ENCODE peak calls at places on chromosome 14, in nine cellular contexts. One of them, this sample, is unnamed.

GRCh38 chr14:90611501-90611900 is 204.7 kb downstream of the TTC7B start:
- DNase-seq in upper lobe of left lung: no peak
- DNase-seq in AG09319: no peak
- DNase-seq in Calu3: no peak
- DNase-seq in esophagus squamous epithelium: no peak
- DNase-seq in GM12865: no peak
- DNase-seq in astrocyte of the spinal cord: no peak
- DNase-seq in NB4: no peak
- DNase-seq in HepG2: no peak
- DNase-seq in this sample: no peak

GRCh38 chr14:86321151-86321550 is 791.2 kb downstream of the FLRT2 start:
- DNase-seq in upper lobe of left lung: no peak
- DNase-seq in AG09319: no peak
- DNase-seq in Calu3: no peak
- DNase-seq in esophagus squamous epithelium: no peak
- DNase-seq in GM12865: no peak
- DNase-seq in astrocyte of the spinal cord: peak; percentile 18
- DNase-seq in NB4: no peak
- DNase-seq in HepG2: no peak
- DNase-seq in this sample: no peak

GRCh38 chr14:65115615-65116014 is 13.3 kb upstream of the MAX start:
- DNase-seq in upper lobe of left lung: no peak
- DNase-seq in AG09319: no peak
- DNase-seq in Calu3: no peak
- DNase-seq in esophagus squamous epithelium: no peak
- DNase-seq in GM12865: no peak
- DNase-seq in astrocyte of the spinal cord: no peak
- DNase-seq in NB4: peak; percentile 19
- DNase-seq in HepG2: no peak
- DNase-seq in this sample: no peak

GRCh38 chr14:99460793-99461192 is 19.9 kb downstream of the SETD3 start:
- DNase-seq in upper lobe of left lung: no peak
- DNase-seq in AG09319: no peak
- DNase-seq in Calu3: no peak
- DNase-seq in esophagus squamous epithelium: no peak
- DNase-seq in GM12865: no peak
- DNase-seq in astrocyte of the spinal cord: no peak
- DNase-seq in NB4: peak; percentile 9
- DNase-seq in HepG2: no peak
- DNase-seq in this sample: no peak

GRCh38 chr14:69612014-69612758 is 790 bp downstream of the SUSD6 start:
- DNase-seq in upper lobe of left lung: peak; percentile 40
- DNase-seq in AG09319: no peak
- DNase-seq in Calu3: peak; percentile 26
- DNase-seq in esophagus squamous epithelium: no peak
- DNase-seq in GM12865: peak; percentile 61
- DNase-seq in astrocyte of the spinal cord: peak; percentile 29
- DNase-seq in NB4: peak; percentile 65
- DNase-seq in HepG2: no peak
- DNase-seq in this sample: no peak

GRCh38 chr14:55065411-55065810 is 14.0 kb downstream of the MAPK1IP1L start:
- DNase-seq in upper lobe of left lung: no peak
- DNase-seq in AG09319: no peak
- DNase-seq in Calu3: no peak
- DNase-seq in esophagus squamous epithelium: no peak
- DNase-seq in GM12865: no peak
- DNase-seq in astrocyte of the spinal cord: no peak
- DNase-seq in NB4: no peak
- DNase-seq in HepG2: no peak
- DNase-seq in this sample: no peak

GRCh38 chr14:25868521-25869314 is 729.1 kb downstream of the NOVA1 start:
- DNase-seq in upper lobe of left lung: no peak
- DNase-seq in AG09319: no peak
- DNase-seq in Calu3: no peak
- DNase-seq in esophagus squamous epithelium: no peak
- DNase-seq in GM12865: no peak
- DNase-seq in astrocyte of the spinal cord: no peak
- DNase-seq in NB4: no peak
- DNase-seq in HepG2: no peak
- DNase-seq in this sample: no peak

GRCh38 chr14:82501554-82501953 is 967.9 kb upstream of the SEL1L start:
- DNase-seq in upper lobe of left lung: no peak
- DNase-seq in AG09319: no peak
- DNase-seq in Calu3: no peak
- DNase-seq in esophagus squamous epithelium: no peak
- DNase-seq in GM12865: no peak
- DNase-seq in astrocyte of the spinal cord: no peak
- DNase-seq in NB4: no peak
- DNase-seq in HepG2: no peak
- DNase-seq in this sample: no peak

GRCh38 chr14:104152246-104152575 is 13.8 kb downstream of the KIF26A start:
- DNase-seq in upper lobe of left lung: no peak
- DNase-seq in AG09319: no peak
- DNase-seq in Calu3: no peak
- DNase-seq in esophagus squamous epithelium: no peak
- DNase-seq in GM12865: no peak
- DNase-seq in astrocyte of the spinal cord: no peak
- DNase-seq in NB4: no peak
- DNase-seq in HepG2: no peak
- DNase-seq in this sample: no peak

GRCh38 chr14:76828339-76829015 is 2.3 kb downstream of the LRRC74A start:
- DNase-seq in upper lobe of left lung: no peak
- DNase-seq in AG09319: no peak
- DNase-seq in Calu3: no peak
- DNase-seq in esophagus squamous epithelium: no peak
- DNase-seq in GM12865: no peak
- DNase-seq in astrocyte of the spinal cord: no peak
- DNase-seq in NB4: no peak
- DNase-seq in HepG2: no peak
- DNase-seq in this sample: no peak

GRCh38 chr14:90274808-90275454 is 18.6 kb downstream of the PSMC1 start:
- DNase-seq in upper lobe of left lung: peak; percentile 20
- DNase-seq in AG09319: no peak
- DNase-seq in Calu3: no peak
- DNase-seq in esophagus squamous epithelium: no peak
- DNase-seq in GM12865: no peak
- DNase-seq in astrocyte of the spinal cord: peak; percentile 76
- DNase-seq in NB4: peak; percentile 22
- DNase-seq in HepG2: no peak
- DNase-seq in this sample: no peak

DNA sequence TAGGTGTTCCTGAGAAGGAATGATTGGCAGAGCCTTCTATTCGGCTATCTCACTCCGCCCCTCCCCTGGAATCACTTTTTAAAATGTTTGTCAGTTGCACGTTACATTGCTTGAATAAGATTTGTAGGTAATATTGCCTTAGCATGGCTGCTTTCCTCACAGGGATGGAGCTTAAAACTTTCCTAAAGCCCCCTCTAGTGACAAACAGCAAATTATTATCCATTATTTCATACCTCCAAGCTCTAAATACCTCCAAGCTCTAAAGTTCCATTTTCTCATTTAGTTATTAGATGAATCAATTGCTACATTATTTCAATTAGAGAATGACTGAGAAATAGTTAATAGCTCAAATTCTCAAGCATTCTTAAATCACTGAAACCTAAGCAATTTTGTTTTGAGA is 5.1 kb upstream of the SPATA7 start:
- DNase-seq in upper lobe of left lung: no peak
- DNase-seq in AG09319: no peak
- DNase-seq in Calu3: no peak
- DNase-seq in esophagus squamous epithelium: no peak
- DNase-seq in GM12865: no peak
- DNase-seq in astrocyte of the spinal cord: peak; percentile 15
- DNase-seq in NB4: peak; percentile 4
- DNase-seq in HepG2: no peak
- DNase-seq in this sample: peak; percentile 15
- TF ChIP-seq CTCF in upper lobe of left lung: no peak
- TF ChIP-seq CTCF in AG09319: peak; percentile 19
- TF ChIP-seq CTCF in Calu3: no peak
- TF ChIP-seq CTCF in esophagus squamous epithelium: no peak
- TF ChIP-seq CTCF in GM12865: no peak
- TF ChIP-seq CTCF in astrocyte of the spinal cord: peak; percentile 36
- TF ChIP-seq CTCF in NB4: no peak
- TF ChIP-seq CTCF in HepG2: peak; percentile 49
- TF ChIP-seq CTCF in this sample: peak; percentile 31

GRCh38 chr14:28097585-28097984 is 669.0 kb upstream of the FOXG1 start:
- DNase-seq in upper lobe of left lung: no peak
- DNase-seq in AG09319: no peak
- DNase-seq in Calu3: no peak
- DNase-seq in esophagus squamous epithelium: no peak
- DNase-seq in GM12865: no peak
- DNase-seq in astrocyte of the spinal cord: no peak
- DNase-seq in NB4: no peak
- DNase-seq in HepG2: no peak
- DNase-seq in this sample: no peak
- TF ChIP-seq CTCF in upper lobe of left lung: no peak
- TF ChIP-seq CTCF in AG09319: no peak
- TF ChIP-seq CTCF in Calu3: no peak
- TF ChIP-seq CTCF in esophagus squamous epithelium: no peak
- TF ChIP-seq CTCF in GM12865: no peak
- TF ChIP-seq CTCF in astrocyte of the spinal cord: no peak
- TF ChIP-seq CTCF in NB4: no peak
- TF ChIP-seq CTCF in HepG2: no peak
- TF ChIP-seq CTCF in this sample: no peak

GRCh38 chr14:73712540-73713141 is 1.5 kb downstream of the PNMA1 start:
- DNase-seq in upper lobe of left lung: no peak
- DNase-seq in AG09319: no peak
- DNase-seq in Calu3: no peak
- DNase-seq in esophagus squamous epithelium: no peak
- DNase-seq in GM12865: peak; percentile 67
- DNase-seq in astrocyte of the spinal cord: peak; percentile 22
- DNase-seq in NB4: peak; percentile 79
- DNase-seq in HepG2: no peak
- DNase-seq in this sample: peak; percentile 72
- TF ChIP-seq CTCF in upper lobe of left lung: no peak
- TF ChIP-seq CTCF in AG09319: no peak
- TF ChIP-seq CTCF in Calu3: no peak
- TF ChIP-seq CTCF in esophagus squamous epithelium: no peak
- TF ChIP-seq CTCF in GM12865: no peak
- TF ChIP-seq CTCF in astrocyte of the spinal cord: no peak
- TF ChIP-seq CTCF in NB4: no peak
- TF ChIP-seq CTCF in HepG2: no peak
- TF ChIP-seq CTCF in this sample: no peak

DNA sequence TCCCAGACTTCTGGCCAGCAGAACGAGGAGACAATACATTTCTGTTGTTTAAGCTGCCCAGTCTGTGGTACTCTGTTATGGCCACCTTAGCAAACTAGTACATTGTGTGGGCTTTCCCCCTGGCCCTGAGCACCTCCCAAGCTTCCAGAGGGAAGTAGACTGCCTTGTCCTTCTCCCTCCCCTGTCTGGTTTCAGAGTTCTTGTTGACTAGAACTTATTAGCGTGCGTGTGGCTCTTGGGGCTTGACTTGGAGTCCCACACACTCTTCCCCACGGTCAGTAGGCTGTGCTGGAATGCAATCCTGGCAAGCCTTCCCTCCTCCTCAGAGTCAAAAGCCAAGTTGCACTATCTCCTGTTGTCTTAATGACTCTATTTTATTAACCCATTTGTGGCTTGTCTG is 27.7 kb downstream of the FBLN5 start:
- DNase-seq in upper lobe of left lung: no peak
- DNase-seq in AG09319: peak; percentile 44
- DNase-seq in Calu3: no peak
- DNase-seq in esophagus squamous epithelium: no peak
- DNase-seq in GM12865: no peak
- DNase-seq in astrocyte of the spinal cord: no peak
- DNase-seq in NB4: no peak
- DNase-seq in HepG2: no peak
- DNase-seq in this sample: no peak
- TF ChIP-seq CTCF in upper lobe of left lung: no peak
- TF ChIP-seq CTCF in AG09319: no peak
- TF ChIP-seq CTCF in Calu3: no peak
- TF ChIP-seq CTCF in esophagus squamous epithelium: no peak
- TF ChIP-seq CTCF in GM12865: no peak
- TF ChIP-seq CTCF in astrocyte of the spinal cord: no peak
- TF ChIP-seq CTCF in NB4: no peak
- TF ChIP-seq CTCF in HepG2: no peak
- TF ChIP-seq CTCF in this sample: no peak

DNA sequence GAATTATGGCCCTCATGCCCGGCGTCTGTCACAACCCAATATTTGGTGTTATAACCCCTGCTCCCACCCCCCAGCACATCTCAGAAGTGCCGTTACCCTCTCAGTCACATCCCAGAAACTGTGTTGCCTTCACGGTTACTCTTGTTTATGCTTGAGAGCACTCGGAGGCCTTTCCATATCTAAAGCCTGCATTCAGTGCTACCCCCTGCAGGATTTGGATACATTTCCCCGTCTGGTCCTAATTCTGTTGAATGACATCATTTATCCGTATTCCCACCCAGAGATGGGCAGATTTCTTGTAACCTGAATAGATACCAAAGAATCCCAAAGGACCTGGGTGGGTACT is 19.1 kb upstream of the FOS start:
- DNase-seq in upper lobe of left lung: no peak
- DNase-seq in AG09319: peak; percentile 49
- DNase-seq in Calu3: no peak
- DNase-seq in esophagus squamous epithelium: no peak
- DNase-seq in GM12865: no peak
- DNase-seq in astrocyte of the spinal cord: peak; percentile 79
- DNase-seq in NB4: no peak
- DNase-seq in HepG2: no peak
- DNase-seq in this sample: no peak
- TF ChIP-seq CTCF in upper lobe of left lung: no peak
- TF ChIP-seq CTCF in AG09319: no peak
- TF ChIP-seq CTCF in Calu3: no peak
- TF ChIP-seq CTCF in esophagus squamous epithelium: no peak
- TF ChIP-seq CTCF in GM12865: no peak
- TF ChIP-seq CTCF in astrocyte of the spinal cord: peak; percentile 26
- TF ChIP-seq CTCF in NB4: no peak
- TF ChIP-seq CTCF in HepG2: peak; percentile 21
- TF ChIP-seq CTCF in this sample: peak; percentile 2

DNA sequence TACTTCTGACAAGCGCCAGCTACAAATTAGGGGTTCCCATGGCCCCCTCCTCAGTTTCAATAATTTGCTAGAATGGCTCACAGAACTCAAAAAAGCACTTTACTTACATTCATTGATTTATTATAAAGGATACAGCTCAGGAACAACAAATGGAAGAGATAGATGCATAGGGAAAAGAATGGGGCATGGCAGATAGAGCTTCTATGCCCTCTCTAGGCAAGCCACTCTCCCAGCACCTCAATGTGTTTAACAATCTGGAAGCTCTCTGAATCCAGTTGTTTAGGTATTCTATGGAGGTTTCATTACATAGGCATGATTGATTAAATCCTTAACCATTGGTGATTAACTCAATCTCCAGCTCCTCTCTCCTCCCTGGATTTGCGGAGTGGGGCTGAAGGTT is 184.5 kb upstream of the DAAM1 start:
- DNase-seq in upper lobe of left lung: no peak
- DNase-seq in AG09319: no peak
- DNase-seq in Calu3: no peak
- DNase-seq in esophagus squamous epithelium: no peak
- DNase-seq in GM12865: no peak
- DNase-seq in astrocyte of the spinal cord: no peak
- DNase-seq in NB4: no peak
- DNase-seq in HepG2: no peak
- DNase-seq in this sample: no peak
- TF ChIP-seq CTCF in upper lobe of left lung: no peak
- TF ChIP-seq CTCF in AG09319: peak; percentile 42
- TF ChIP-seq CTCF in Calu3: no peak
- TF ChIP-seq CTCF in esophagus squamous epithelium: no peak
- TF ChIP-seq CTCF in GM12865: no peak
- TF ChIP-seq CTCF in astrocyte of the spinal cord: peak; percentile 33
- TF ChIP-seq CTCF in NB4: no peak
- TF ChIP-seq CTCF in HepG2: no peak
- TF ChIP-seq CTCF in this sample: no peak

This sample was measured in GM13977.